ENCODE peak calls at places on chromosomes 11 and 22, in eight cellular contexts. One of them, this sample, is unnamed.

GRCh38 chr11:19018901-19019300 is 41.6 kb downstream of the MRGPRX2 start:
- DNase-seq in coronary artery: no peak
- DNase-seq in CD8-positive, alpha-beta T cell: no peak
- DNase-seq in uterus: no peak
- DNase-seq in MM.1S: peak
- DNase-seq in B cell: no peak
- DNase-seq in heart right ventricle: no peak
- DNase-seq in progenitor cell of endocrine pancreas: peak
- DNase-seq in this sample: no peak

GRCh38 chr22:35582861-35583670 is 34.1 kb downstream of the MB start:
- DNase-seq in coronary artery: no peak
- DNase-seq in CD8-positive, alpha-beta T cell: peak
- DNase-seq in uterus: peak
- DNase-seq in MM.1S: peak
- DNase-seq in B cell: peak
- DNase-seq in heart right ventricle: no peak
- DNase-seq in progenitor cell of endocrine pancreas: peak
- DNase-seq in this sample: peak

GRCh38 chr22:39450258-39450955 is 6.4 kb upstream of the MGAT3 start:
- DNase-seq in coronary artery: no peak
- DNase-seq in CD8-positive, alpha-beta T cell: no peak
- DNase-seq in uterus: no peak
- DNase-seq in MM.1S: no peak
- DNase-seq in B cell: no peak
- DNase-seq in heart right ventricle: no peak
- DNase-seq in progenitor cell of endocrine pancreas: no peak
- DNase-seq in this sample: no peak

GRCh38 chr11:20089796-20090653 is 70.2 kb downstream of the DBX1 start:
- DNase-seq in coronary artery: no peak
- DNase-seq in CD8-positive, alpha-beta T cell: no peak
- DNase-seq in uterus: no peak
- DNase-seq in MM.1S: no peak
- DNase-seq in B cell: no peak
- DNase-seq in heart right ventricle: peak
- DNase-seq in progenitor cell of endocrine pancreas: no peak
- DNase-seq in this sample: no peak

GRCh38 chr22:28243539-28243938 is 324.5 kb upstream of the PITPNB start:
- DNase-seq in coronary artery: no peak
- DNase-seq in CD8-positive, alpha-beta T cell: no peak
- DNase-seq in uterus: no peak
- DNase-seq in MM.1S: no peak
- DNase-seq in B cell: no peak
- DNase-seq in heart right ventricle: no peak
- DNase-seq in progenitor cell of endocrine pancreas: no peak
- DNase-seq in this sample: no peak

GRCh38 chr11:131609921-131610320 is 239.5 kb downstream of the NTM start:
- DNase-seq in coronary artery: no peak
- DNase-seq in CD8-positive, alpha-beta T cell: no peak
- DNase-seq in uterus: no peak
- DNase-seq in MM.1S: no peak
- DNase-seq in B cell: no peak
- DNase-seq in heart right ventricle: no peak
- DNase-seq in progenitor cell of endocrine pancreas: no peak
- DNase-seq in this sample: no peak

GRCh38 chr11:123221611-123222010 is 26.6 kb upstream of the CLMP start:
- DNase-seq in coronary artery: no peak
- DNase-seq in CD8-positive, alpha-beta T cell: no peak
- DNase-seq in uterus: no peak
- DNase-seq in MM.1S: no peak
- DNase-seq in B cell: no peak
- DNase-seq in heart right ventricle: no peak
- DNase-seq in progenitor cell of endocrine pancreas: no peak
- DNase-seq in this sample: no peak

GRCh38 chr22:44142421-44143116 is 38.2 kb upstream of the PARVG start:
- DNase-seq in coronary artery: no peak
- DNase-seq in CD8-positive, alpha-beta T cell: no peak
- DNase-seq in uterus: no peak
- DNase-seq in MM.1S: no peak
- DNase-seq in B cell: no peak
- DNase-seq in heart right ventricle: no peak
- DNase-seq in progenitor cell of endocrine pancreas: no peak
- DNase-seq in this sample: no peak

GRCh38 chr11:44950036-44950624 is 553 bp downstream of the TP53I11 start:
- DNase-seq in coronary artery: no peak
- DNase-seq in CD8-positive, alpha-beta T cell: no peak
- DNase-seq in uterus: peak
- DNase-seq in MM.1S: no peak
- DNase-seq in B cell: peak
- DNase-seq in heart right ventricle: peak
- DNase-seq in progenitor cell of endocrine pancreas: peak
- DNase-seq in this sample: no peak

GRCh38 chr11:90243534-90243933 is 20.7 kb upstream of the CHORDC1 start:
- DNase-seq in coronary artery: no peak
- DNase-seq in CD8-positive, alpha-beta T cell: no peak
- DNase-seq in uterus: no peak
- DNase-seq in MM.1S: no peak
- DNase-seq in B cell: no peak
- DNase-seq in heart right ventricle: no peak
- DNase-seq in progenitor cell of endocrine pancreas: no peak
- DNase-seq in this sample: no peak

GRCh38 chr11:1507381-1508140 is 21.0 kb upstream of the MOB2 start:
- DNase-seq in coronary artery: no peak
- DNase-seq in CD8-positive, alpha-beta T cell: no peak
- DNase-seq in uterus: no peak
- DNase-seq in MM.1S: no peak
- DNase-seq in B cell: no peak
- DNase-seq in heart right ventricle: peak
- DNase-seq in progenitor cell of endocrine pancreas: no peak
- DNase-seq in this sample: no peak

GRCh38 chr11:102630598-102631448 is 5.7 kb upstream of the MMP20 start:
- DNase-seq in coronary artery: no peak
- DNase-seq in CD8-positive, alpha-beta T cell: no peak
- DNase-seq in uterus: no peak
- DNase-seq in MM.1S: no peak
- DNase-seq in B cell: no peak
- DNase-seq in heart right ventricle: no peak
- DNase-seq in progenitor cell of endocrine pancreas: no peak
- DNase-seq in this sample: no peak

GRCh38 chr11:12165237-12165875 is 55.0 kb downstream of the MICAL2 start:
- DNase-seq in coronary artery: peak
- DNase-seq in CD8-positive, alpha-beta T cell: no peak
- DNase-seq in uterus: no peak
- DNase-seq in MM.1S: no peak
- DNase-seq in B cell: no peak
- DNase-seq in heart right ventricle: no peak
- DNase-seq in progenitor cell of endocrine pancreas: no peak
- DNase-seq in this sample: no peak

GRCh38 chr22:50059185-50059880 is 1.2 kb upstream of the TTLL8 start:
- DNase-seq in coronary artery: peak
- DNase-seq in CD8-positive, alpha-beta T cell: no peak
- DNase-seq in uterus: no peak
- DNase-seq in MM.1S: peak
- DNase-seq in B cell: peak
- DNase-seq in heart right ventricle: no peak
- DNase-seq in progenitor cell of endocrine pancreas: no peak
- DNase-seq in this sample: no peak

GRCh38 chr11:70405679-70406395 is 7.5 kb downstream of the CTTN start:
- DNase-seq in coronary artery: no peak
- DNase-seq in CD8-positive, alpha-beta T cell: no peak
- DNase-seq in uterus: no peak
- DNase-seq in MM.1S: no peak
- DNase-seq in B cell: no peak
- DNase-seq in heart right ventricle: no peak
- DNase-seq in progenitor cell of endocrine pancreas: no peak
- DNase-seq in this sample: no peak

GRCh38 chr11:60847906-60848305 is 6.0 kb downstream of the CCDC86 start:
- DNase-seq in coronary artery: no peak
- DNase-seq in CD8-positive, alpha-beta T cell: no peak
- DNase-seq in uterus: no peak
- DNase-seq in MM.1S: no peak
- DNase-seq in B cell: no peak
- DNase-seq in heart right ventricle: no peak
- DNase-seq in progenitor cell of endocrine pancreas: no peak
- DNase-seq in this sample: no peak

GRCh38 chr22:27597703-27598444 is 203.7 kb downstream of the MN1 start:
- DNase-seq in coronary artery: no peak
- DNase-seq in CD8-positive, alpha-beta T cell: no peak
- DNase-seq in uterus: no peak
- DNase-seq in MM.1S: no peak
- DNase-seq in B cell: no peak
- DNase-seq in heart right ventricle: no peak
- DNase-seq in progenitor cell of endocrine pancreas: no peak
- DNase-seq in this sample: no peak

GRCh38 chr11:64389851-64390250 is 30.9 kb downstream of the RPS6KA4 start:
- DNase-seq in coronary artery: no peak
- DNase-seq in CD8-positive, alpha-beta T cell: no peak
- DNase-seq in uterus: no peak
- DNase-seq in MM.1S: no peak
- DNase-seq in B cell: no peak
- DNase-seq in heart right ventricle: no peak
- DNase-seq in progenitor cell of endocrine pancreas: no peak
- DNase-seq in this sample: no peak

GRCh38 chr11:113163291-113164030 is 150.9 kb upstream of the TTC12 start:
- DNase-seq in coronary artery: no peak
- DNase-seq in CD8-positive, alpha-beta T cell: no peak
- DNase-seq in uterus: no peak
- DNase-seq in MM.1S: no peak
- DNase-seq in B cell: no peak
- DNase-seq in heart right ventricle: no peak
- DNase-seq in progenitor cell of endocrine pancreas: no peak
- DNase-seq in this sample: no peak

GRCh38 chr11:113161671-113162589 is 152.5 kb upstream of the TTC12 start:
- DNase-seq in coronary artery: no peak
- DNase-seq in CD8-positive, alpha-beta T cell: no peak
- DNase-seq in uterus: no peak
- DNase-seq in MM.1S: no peak
- DNase-seq in B cell: no peak
- DNase-seq in heart right ventricle: no peak
- DNase-seq in progenitor cell of endocrine pancreas: no peak
- DNase-seq in this sample: no peak

GRCh38 chr11:113159967-113160621 is 154.3 kb upstream of the TTC12 start:
- DNase-seq in coronary artery: no peak
- DNase-seq in CD8-positive, alpha-beta T cell: no peak
- DNase-seq in uterus: peak
- DNase-seq in MM.1S: no peak
- DNase-seq in B cell: no peak
- DNase-seq in heart right ventricle: no peak
- DNase-seq in progenitor cell of endocrine pancreas: no peak
- DNase-seq in this sample: no peak

GRCh38 chr11:113160652-113161051 is 153.7 kb upstream of the TTC12 start:
- DNase-seq in coronary artery: no peak
- DNase-seq in CD8-positive, alpha-beta T cell: no peak
- DNase-seq in uterus: no peak
- DNase-seq in MM.1S: no peak
- DNase-seq in B cell: no peak
- DNase-seq in heart right ventricle: no peak
- DNase-seq in progenitor cell of endocrine pancreas: no peak
- DNase-seq in this sample: no peak

DNA sequence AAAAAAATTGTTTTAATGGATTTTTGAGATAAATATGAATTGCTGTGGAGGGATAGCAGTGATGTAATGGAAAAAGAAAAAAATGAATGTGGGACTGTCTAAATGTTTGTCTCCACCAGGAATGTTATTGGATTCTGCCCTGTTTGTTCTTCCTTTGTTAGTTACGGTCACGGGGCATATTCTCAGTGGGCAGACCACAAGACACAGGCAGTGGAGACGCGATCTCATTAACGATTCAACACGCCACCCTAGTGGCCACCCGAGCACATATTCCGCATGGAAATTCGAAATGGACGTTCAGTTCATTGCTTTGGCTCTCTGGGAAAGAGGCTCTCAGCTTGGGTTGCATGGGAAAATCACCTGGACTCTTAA is 151.8 kb upstream of the TTC12 start:
- DNase-seq in coronary artery: no peak
- DNase-seq in CD8-positive, alpha-beta T cell: no peak
- DNase-seq in uterus: no peak
- DNase-seq in MM.1S: no peak
- DNase-seq in B cell: no peak
- DNase-seq in heart right ventricle: no peak
- DNase-seq in progenitor cell of endocrine pancreas: no peak
- DNase-seq in this sample: no peak
- TF ChIP-seq CTCF in coronary artery: no peak
- TF ChIP-seq CTCF in CD8-positive, alpha-beta T cell: no peak
- TF ChIP-seq CTCF in uterus: no peak
- TF ChIP-seq CTCF in MM.1S: no peak
- TF ChIP-seq CTCF in B cell: no peak
- TF ChIP-seq CTCF in heart right ventricle: no peak
- TF ChIP-seq CTCF in progenitor cell of endocrine pancreas: peak
- TF ChIP-seq CTCF in this sample: no peak

GRCh38 chr11:73729594-73730206 is 31.2 kb downstream of the RAB6A start:
- DNase-seq in coronary artery: no peak
- DNase-seq in CD8-positive, alpha-beta T cell: no peak
- DNase-seq in uterus: no peak
- DNase-seq in MM.1S: no peak
- DNase-seq in B cell: no peak
- DNase-seq in heart right ventricle: no peak
- DNase-seq in progenitor cell of endocrine pancreas: peak
- DNase-seq in this sample: no peak
- TF ChIP-seq CTCF in coronary artery: no peak
- TF ChIP-seq CTCF in CD8-positive, alpha-beta T cell: peak
- TF ChIP-seq CTCF in uterus: no peak
- TF ChIP-seq CTCF in MM.1S: peak
- TF ChIP-seq CTCF in B cell: peak
- TF ChIP-seq CTCF in heart right ventricle: peak
- TF ChIP-seq CTCF in progenitor cell of endocrine pancreas: peak
- TF ChIP-seq CTCF in this sample: peak

GRCh38 chr11:127643659-127644058 is 643.1 kb upstream of the KIRREL3 start:
- DNase-seq in coronary artery: no peak
- DNase-seq in CD8-positive, alpha-beta T cell: no peak
- DNase-seq in uterus: no peak
- DNase-seq in MM.1S: no peak
- DNase-seq in B cell: no peak
- DNase-seq in heart right ventricle: no peak
- DNase-seq in progenitor cell of endocrine pancreas: no peak
- DNase-seq in this sample: no peak
- TF ChIP-seq CTCF in coronary artery: no peak
- TF ChIP-seq CTCF in CD8-positive, alpha-beta T cell: no peak
- TF ChIP-seq CTCF in uterus: no peak
- TF ChIP-seq CTCF in MM.1S: no peak
- TF ChIP-seq CTCF in B cell: no peak
- TF ChIP-seq CTCF in heart right ventricle: no peak
- TF ChIP-seq CTCF in progenitor cell of endocrine pancreas: no peak
- TF ChIP-seq CTCF in this sample: no peak

DNA sequence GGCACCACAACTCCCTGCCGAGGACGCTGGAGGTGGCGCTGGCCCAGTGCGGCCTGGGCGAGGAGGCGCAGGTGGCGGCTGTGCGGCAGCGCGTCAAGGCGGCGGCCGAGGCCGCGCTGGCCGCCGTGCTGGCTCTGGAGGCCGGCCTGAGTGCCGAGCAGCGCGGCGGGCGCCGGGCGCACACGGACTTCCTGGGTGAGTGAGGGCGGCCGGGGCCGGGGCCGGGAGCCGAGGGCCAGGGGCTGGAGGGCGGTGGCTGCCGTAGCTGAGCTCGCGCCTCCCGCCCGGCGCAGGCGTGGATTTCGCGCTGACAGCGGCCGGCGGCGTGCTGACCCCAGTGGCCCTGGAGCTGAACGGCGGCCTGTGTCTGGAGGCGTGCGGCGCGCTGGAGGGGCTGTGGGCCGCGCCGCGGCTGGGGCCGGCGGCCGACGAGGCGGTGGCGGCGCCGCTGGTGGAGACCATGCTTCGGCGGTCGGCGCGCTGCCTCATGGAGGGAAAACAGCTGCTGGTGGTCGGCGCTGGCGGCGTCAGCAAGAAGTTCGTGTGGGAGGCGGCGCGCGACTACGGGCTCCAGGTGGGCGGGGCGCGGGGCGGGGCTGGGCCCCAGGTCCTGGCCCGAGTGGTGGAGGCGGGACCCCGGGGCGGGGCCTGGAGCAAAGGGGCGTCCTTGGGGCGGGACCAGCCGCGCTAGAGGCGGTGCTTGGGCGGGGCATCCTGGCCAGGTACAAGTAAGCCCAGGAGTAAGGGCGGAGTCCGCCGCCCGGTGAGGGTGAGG is 5.4 kb downstream of the CARNS1 start:
- DNase-seq in coronary artery: peak
- DNase-seq in CD8-positive, alpha-beta T cell: peak
- DNase-seq in uterus: peak
- DNase-seq in MM.1S: peak
- DNase-seq in B cell: peak
- DNase-seq in heart right ventricle: peak
- DNase-seq in progenitor cell of endocrine pancreas: peak
- DNase-seq in this sample: peak
- TF ChIP-seq CTCF in coronary artery: no peak
- TF ChIP-seq CTCF in CD8-positive, alpha-beta T cell: no peak
- TF ChIP-seq CTCF in uterus: no peak
- TF ChIP-seq CTCF in MM.1S: no peak
- TF ChIP-seq CTCF in B cell: no peak
- TF ChIP-seq CTCF in heart right ventricle: no peak
- TF ChIP-seq CTCF in progenitor cell of endocrine pancreas: no peak
- TF ChIP-seq CTCF in this sample: no peak

This sample was measured in natural killer cell.